ENCODE peak calls at places on chromosomes 16 and 17, in six cellular contexts. G, V, A, X, E and H are unnamed samples.

GRCh38 chr17:27927781-27928180 is 34.6 kb upstream of the LYRM9 start:
- DNase-seq in G (no peak), V (no peak), A (no peak), X (no peak), E (no peak), H (no peak)

GRCh38 chr16:68590201-68590994 is 51.3 kb downstream of the ZFP90 start:
- DNase-seq in G (peak), V (peak), A (peak), X (peak), E (no peak), H (peak)

GRCh38 chr16:66444049-66444481 is 17.0 kb downstream of the BEAN1 start:
- DNase-seq in G (no peak), V (no peak), A (no peak), X (peak), E (no peak), H (no peak)

GRCh38 chr17:20988001-20988641 is 54.7 kb downstream of the USP22 start:
- DNase-seq in G (no peak), V (no peak), A (no peak), X (no peak), E (no peak), H (no peak)

GRCh38 chr16:57882797-57883196 is 80.5 kb upstream of the KIFC3 start:
- DNase-seq in G (no peak), V (no peak), A (peak), X (no peak), E (no peak), H (peak)

GRCh38 chr16:89350701-89351380 is 133.3 kb downstream of the ZNF778 start:
- DNase-seq in G (no peak), V (no peak), A (no peak), X (no peak), E (no peak), H (no peak)

GRCh38 chr17:17402558-17402957 is 74.2 kb upstream of the MED9 start:
- DNase-seq in G (no peak), V (no peak), A (peak), X (no peak), E (no peak), H (no peak)

GRCh38 chr16:10093564-10093963 is 88.7 kb downstream of the GRIN2A start:
- DNase-seq in G (no peak), V (no peak), A (no peak), X (no peak), E (no peak), H (no peak)

GRCh38 chr16:22948603-22949368 is 134.8 kb downstream of the HS3ST2 start:
- DNase-seq in G (no peak), V (peak), A (peak), X (peak), E (no peak), H (peak)

GRCh38 chr17:18247613-18248001 is 10.9 kb downstream of the FLII start:
- DNase-seq in G (no peak), V (no peak), A (no peak), X (peak), E (no peak), H (no peak)

GRCh38 chr16:67842509-67843342 is 606 bp downstream of the THAP11 start:
- DNase-seq in G (peak), V (peak), A (peak), X (peak), E (no peak), H (peak)

GRCh38 chr17:43006639-43007551 is at the start of gene IFI35:
- DNase-seq in G (peak), V (peak), A (peak), X (peak), E (no peak), H (peak)

GRCh38 chr17:6257339-6257738 is 177.6 kb downstream of the AIPL1 start:
- DNase-seq in G (no peak), V (no peak), A (peak), X (no peak), E (no peak), H (peak)

GRCh38 chr16:58492735-58493134 is 7.2 kb upstream of the NDRG4 start:
- DNase-seq in G (no peak), V (no peak), A (no peak), X (no peak), E (no peak), H (no peak)

GRCh38 chr16:1989826-1990335 is at the start of gene SYNGR3:
- DNase-seq in G (no peak), V (no peak), A (peak), X (no peak), E (no peak), H (peak)

GRCh38 chr17:40471856-40472732 is 28.8 kb downstream of the IGFBP4 start:
- DNase-seq in G (no peak), V (no peak), A (peak), X (peak), E (no peak), H (peak)

GRCh38 chr17:58913971-58914769 is 158.5 kb downstream of the PPM1E start:
- DNase-seq in G (no peak), V (no peak), A (peak), X (no peak), E (peak), H (peak)